ENCODE peak calls at places on chromosomes 4 and X, in four cellular contexts. K, F, P and I are unnamed samples.

GRCh38 chr4:81472249-81473085 is 760 bp upstream of the RASGEF1B start:
- DNase-seq in F (peak), K (peak), P (no peak), I (no peak)

GRCh38 chr4:6222761-6223292 is 22.5 kb upstream of the JAKMIP1 start:
- DNase-seq in P (peak), F (no peak), K (peak), I (no peak)

GRCh38 chr4:14184265-14184664 is 556.7 kb upstream of the BOD1L1 start:
- DNase-seq in F (no peak), K (no peak), P (no peak), I (no peak)

GRCh38 chrX:54042609-54043010 is 1.7 kb downstream of the PHF8 start:
- DNase-seq in K (no peak), P (peak), F (peak), I (no peak)

GRCh38 chr4:152689615-152690501 is 10.1 kb upstream of the TMEM154 start:
- DNase-seq in K (no peak), P (no peak), F (no peak), I (no peak)

GRCh38 chrX:79065696-79066095 is 78.8 kb upstream of the GPR174 start:
- DNase-seq in K (no peak), P (no peak), F (no peak), I (no peak)

GRCh38 chr4:88138561-88138960 is 19.9 kb downstream of the ABCG2 start:
- DNase-seq in F (no peak), P (no peak), K (no peak), I (no peak)

GRCh38 chr4:126611900-126612299 is 1020.9 kb upstream of the INTU start:
- DNase-seq in F (no peak), P (no peak), K (no peak), I (no peak)

GRCh38 chr4:122602277-122603142 is 18.4 kb downstream of the IL21 start:
- DNase-seq in P (no peak), F (no peak), K (no peak), I (no peak)